ENCODE peak calls at places on chromosomes 16 and 17, in five cellular contexts. One of them, this sample, is unnamed.

GRCh38 chr16:24689128-24689527 is 40.3 kb upstream of the TNRC6A start:
- DNase-seq in left ventricle myocardium inferior: no peak
- DNase-seq in stimulated activated CD4-positive, alpha-beta T cell treated with anti-CD3 and anti-CD28 coated beads, Interleukin-2, amount 100 ng/mL, for 48 hours: no peak
- DNase-seq in anterior cingulate cortex: peak; percentile 2
- DNase-seq in RWPE1: no peak
- DNase-seq in this sample: peak; percentile 59

GRCh38 chr16:55499951-55500350 is 8.9 kb upstream of the LPCAT2 start:
- DNase-seq in RWPE1: peak; percentile 78
- DNase-seq in anterior cingulate cortex: no peak
- DNase-seq in stimulated activated CD4-positive, alpha-beta T cell treated with anti-CD3 and anti-CD28 coated beads, Interleukin-2, amount 100 ng/mL, for 48 hours: peak; percentile 9
- DNase-seq in left ventricle myocardium inferior: no peak
- DNase-seq in this sample: no peak

GRCh38 chr16:1177750-1178149 is 24.8 kb downstream of the CACNA1H start:
- DNase-seq in RWPE1: no peak
- DNase-seq in stimulated activated CD4-positive, alpha-beta T cell treated with anti-CD3 and anti-CD28 coated beads, Interleukin-2, amount 100 ng/mL, for 48 hours: no peak
- DNase-seq in anterior cingulate cortex: no peak
- DNase-seq in left ventricle myocardium inferior: no peak
- DNase-seq in this sample: no peak

GRCh38 chr16:1379054-1379862 is 27.5 kb downstream of the GNPTG start:
- DNase-seq in left ventricle myocardium inferior: peak; percentile 88
- DNase-seq in anterior cingulate cortex: no peak
- DNase-seq in stimulated activated CD4-positive, alpha-beta T cell treated with anti-CD3 and anti-CD28 coated beads, Interleukin-2, amount 100 ng/mL, for 48 hours: peak; percentile 79
- DNase-seq in RWPE1: peak; percentile 84
- DNase-seq in this sample: peak; percentile 26

GRCh38 chr16:49924078-49924477 is 68.2 kb upstream of the ZNF423 start:
- DNase-seq in left ventricle myocardium inferior: no peak
- DNase-seq in anterior cingulate cortex: no peak
- DNase-seq in stimulated activated CD4-positive, alpha-beta T cell treated with anti-CD3 and anti-CD28 coated beads, Interleukin-2, amount 100 ng/mL, for 48 hours: no peak
- DNase-seq in RWPE1: no peak
- DNase-seq in this sample: peak; percentile 53

GRCh38 chr16:4624827-4625616 is 396 bp downstream of the MGRN1 start:
- DNase-seq in RWPE1: peak; percentile 66
- DNase-seq in left ventricle myocardium inferior: peak; percentile 60
- DNase-seq in anterior cingulate cortex: no peak
- DNase-seq in stimulated activated CD4-positive, alpha-beta T cell treated with anti-CD3 and anti-CD28 coated beads, Interleukin-2, amount 100 ng/mL, for 48 hours: peak; percentile 61
- DNase-seq in this sample: peak; percentile 72

GRCh38 chr16:89349947-89350633 is 132.6 kb downstream of the ZNF778 start:
- DNase-seq in anterior cingulate cortex: no peak
- DNase-seq in left ventricle myocardium inferior: no peak
- DNase-seq in stimulated activated CD4-positive, alpha-beta T cell treated with anti-CD3 and anti-CD28 coated beads, Interleukin-2, amount 100 ng/mL, for 48 hours: no peak
- DNase-seq in RWPE1: no peak
- DNase-seq in this sample: no peak

GRCh38 chr16:69932228-69932627 is 18.9 kb upstream of the CLEC18A start:
- DNase-seq in RWPE1: no peak
- DNase-seq in left ventricle myocardium inferior: no peak
- DNase-seq in anterior cingulate cortex: peak; percentile 60
- DNase-seq in stimulated activated CD4-positive, alpha-beta T cell treated with anti-CD3 and anti-CD28 coated beads, Interleukin-2, amount 100 ng/mL, for 48 hours: no peak
- DNase-seq in this sample: no peak

GRCh38 chr17:28908640-28909098 is 5.8 kb upstream of the DHRS13 start:
- DNase-seq in stimulated activated CD4-positive, alpha-beta T cell treated with anti-CD3 and anti-CD28 coated beads, Interleukin-2, amount 100 ng/mL, for 48 hours: no peak
- DNase-seq in left ventricle myocardium inferior: no peak
- DNase-seq in RWPE1: peak; percentile 33
- DNase-seq in anterior cingulate cortex: no peak
- DNase-seq in this sample: no peak

GRCh38 chr17:10618202-10618635 is 38.9 kb downstream of the MYH3 start:
- DNase-seq in anterior cingulate cortex: peak; percentile 46
- DNase-seq in RWPE1: peak; percentile 75
- DNase-seq in stimulated activated CD4-positive, alpha-beta T cell treated with anti-CD3 and anti-CD28 coated beads, Interleukin-2, amount 100 ng/mL, for 48 hours: peak; percentile 56
- DNase-seq in left ventricle myocardium inferior: peak; percentile 39
- DNase-seq in this sample: peak; percentile 69

GRCh38 chr17:66270106-66270505 is 32.3 kb upstream of the PRKCA start:
- DNase-seq in stimulated activated CD4-positive, alpha-beta T cell treated with anti-CD3 and anti-CD28 coated beads, Interleukin-2, amount 100 ng/mL, for 48 hours: no peak
- DNase-seq in RWPE1: no peak
- DNase-seq in left ventricle myocardium inferior: no peak
- DNase-seq in anterior cingulate cortex: no peak
- DNase-seq in this sample: no peak

This sample was measured in HAP-1.